ENCODE peak calls at places on chromosome 5, in seven cellular contexts. U, X, F, L, Q, T and S are unnamed samples. For H4K20me1, the result is how much of the 10 kb centered on the place peaks cover.

GRCh38 chr5:101942321-101942882 is 353.7 kb downstream of the SLCO4C1 start:
- DNase-seq in U (peak), Q (peak), L (peak), F (peak), X (peak), T (peak), S (peak)

GRCh38 chr5:93572773-93573626 is 8.0 kb downstream of the NR2F1-AS1 start:
- DNase-seq in F (peak), T (no peak), X (peak), U (peak), L (no peak), Q (no peak), S (peak)

GRCh38 chr5:9423611-9424010 is 122.3 kb downstream of the SEMA5A start:
- DNase-seq in U (no peak), Q (no peak), L (no peak), F (no peak), X (no peak), T (no peak), S (no peak)

GRCh38 chr5:34008721-34009120 is 871 bp upstream of the AMACR start:
- DNase-seq in Q (no peak), F (no peak), X (no peak), U (no peak), T (no peak), L (no peak), S (no peak)

GRCh38 chr5:58871648-58872242 is 288.9 kb downstream of the RAB3C start:
- DNase-seq in F (peak), Q (peak), U (no peak), L (peak), T (peak), X (peak), S (peak)

GRCh38 chr5:81420039-81420667 is 26.2 kb upstream of the ACOT12 start:
- DNase-seq in T (no peak), L (no peak), U (no peak), F (no peak), X (peak), Q (peak), S (no peak)

GRCh38 chr5:157323107-157323706 is 57.3 kb downstream of the CYFIP2 start:
- DNase-seq in F (peak), L (no peak), X (no peak), U (peak), T (peak), Q (no peak), S (no peak)

GRCh38 chr5:59065551-59065950 is 482.7 kb downstream of the RAB3C start:
- DNase-seq in Q (no peak), T (no peak), U (no peak), X (peak), L (no peak), F (no peak), S (no peak)

GRCh38 chr5:28748446-28748845 is 1710.1 kb upstream of the CDH9 start:
- DNase-seq in U (no peak), L (no peak), X (peak), T (no peak), Q (no peak), F (no peak), S (no peak)

GRCh38 chr5:145960166-145960565 is 23.8 kb downstream of the SH3RF2 start:
- DNase-seq in X (no peak), T (no peak), Q (no peak), L (no peak), F (no peak), U (no peak), S (no peak)

GRCh38 chr5:112228672-112229071 is 190.4 kb downstream of the EPB41L4A start:
- DNase-seq in F (peak), T (no peak), Q (peak), X (peak), U (peak), L (no peak), S (no peak)

GRCh38 chr5:458547-459353 is 15.8 kb downstream of the EXOC3 start:
- DNase-seq in Q (peak), F (no peak), U (peak), L (no peak), T (no peak), X (peak), S (no peak)

GRCh38 chr5:139650689-139651501 is 2.7 kb downstream of the CXXC5 start:
- DNase-seq in F (peak), X (no peak), U (peak), L (no peak), T (peak), Q (no peak), S (peak)

GRCh38 chr5:159456722-159457462 is 126.6 kb upstream of the IL12B start:
- DNase-seq in F (no peak), X (peak), T (no peak), L (no peak), U (no peak), Q (no peak), S (no peak)

GRCh38 chr5:114360816-114361723 is 800 bp upstream of the KCNN2 start:
- DNase-seq in L (no peak), U (peak), F (peak), X (no peak), Q (no peak), T (peak), S (peak)

GRCh38 chr5:2185646-2186471 is 303.1 kb upstream of the IRX4 start:
- DNase-seq in L (no peak), T (no peak), Q (no peak), U (no peak), F (no peak), X (no peak), S (no peak)

GRCh38 chr5:1418921-1419280 is 26.3 kb downstream of the SLC6A3 start:
- DNase-seq in L (no peak), U (no peak), X (no peak), Q (no peak), F (no peak), T (no peak), S (no peak)

GRCh38 chr5:179142434-179143198 is 82.4 kb downstream of the ZNF354C start:
- DNase-seq in T (peak), U (no peak), F (no peak), X (peak), Q (no peak), L (no peak), S (no peak)

GRCh38 chr5:139955616-139956283 is 87.3 kb downstream of the NRG2 start:
- DNase-seq in L (no peak), X (no peak), U (peak), T (no peak), F (peak), Q (no peak), S (peak)

GRCh38 chr5:124783285-124783684 is 36.8 kb upstream of the ZNF608 start:
- DNase-seq in F (no peak), X (no peak), U (no peak), T (no peak), L (no peak), Q (no peak), S (no peak)

GRCh38 chr5:16489322-16489791 is 23.8 kb upstream of the ZNF622 start:
- DNase-seq in T (peak), F (peak), U (no peak), X (peak), L (peak), Q (peak), S (peak)

GRCh38 chr5:163757344-163757743 is 251.9 kb downstream of the MAT2B start:
- DNase-seq in U (no peak), T (no peak), Q (no peak), X (peak), F (no peak), L (no peak), S (no peak)

GRCh38 chr5:140978260-140978659 is 12.0 kb downstream of the PCDHAC2 start:
- DNase-seq in L (no peak), F (no peak), X (no peak), Q (peak), T (peak), U (no peak), S (no peak)

GRCh38 chr5:1745190-1745805 is 54.3 kb downstream of the MRPL36 start:
- DNase-seq in L (no peak), X (no peak), T (no peak), Q (no peak), U (peak), F (no peak), S (no peak)

GRCh38 chr5:69503144-69503488 is 10.5 kb downstream of the OCLN start:
- DNase-seq in T (no peak), Q (no peak), F (no peak), L (no peak), X (no peak), U (no peak), S (no peak)

GRCh38 chr5:57780306-57780958 is 297.8 kb upstream of the ACTBL2 start:
- DNase-seq in U (peak), Q (peak), X (peak), F (peak), L (no peak), T (no peak), S (no peak)

GRCh38 chr5:43063731-43064171 is 23.6 kb upstream of the ANXA2R start:
- DNase-seq in F (peak), U (peak), Q (peak), X (no peak), T (no peak), L (no peak), S (no peak)

GRCh38 chr5:59188415-59189225 is 605.7 kb downstream of the RAB3C start:
- DNase-seq in U (peak), L (peak), X (peak), Q (peak), F (peak), T (peak), S (peak)

GRCh38 chr5:51632794-51633193 is 249.5 kb downstream of the ISL1 start:
- DNase-seq in T (no peak), X (peak), Q (peak), F (no peak), L (no peak), U (no peak), S (no peak)

GRCh38 chr5:123344819-123345426 is 78.3 kb downstream of the CEP120 start:
- DNase-seq in F (peak), U (no peak), X (peak), L (peak), Q (peak), T (peak), S (peak)

GRCh38 chr5:58933891-58934628 is 351.2 kb downstream of the RAB3C start:
- DNase-seq in L (no peak), F (no peak), X (no peak), U (no peak), Q (peak), T (no peak), S (no peak)

GRCh38 chr5:32319392-32319791 is 6.7 kb upstream of the MTMR12 start:
- DNase-seq in L (no peak), Q (no peak), U (peak), T (no peak), X (no peak), F (peak), S (peak)

GRCh38 chr5:117594165-117594564 is 1019.5 kb upstream of the SEMA6A start:
- DNase-seq in L (no peak), X (no peak), Q (no peak), U (no peak), F (no peak), T (no peak), S (peak)

GRCh38 chr5:4553130-4553529 is 587.0 kb upstream of the ADAMTS16 start:
- DNase-seq in X (no peak), T (no peak), L (no peak), Q (no peak), F (no peak), U (no peak), S (no peak)

GRCh38 chr5:72842816-72843215 is 26.4 kb downstream of the TNPO1 start:
- DNase-seq in U (no peak), Q (peak), L (peak), T (no peak), X (peak), F (peak), S (no peak)

GRCh38 chr5:168585119-168585912 is 6.1 kb upstream of the PANK3 start:
- DNase-seq in L (no peak), X (no peak), T (peak), Q (no peak), U (no peak), F (no peak), S (no peak)

GRCh38 chr5:143397302-143398052 is 6.0 kb downstream of the NR3C1 start:
- DNase-seq in T (no peak), U (no peak), X (no peak), Q (peak), L (no peak), F (no peak), S (no peak)
- H4K20me1 ChIP-seq in T (half or more), U (under half), X (under half), Q (under half), L (half or more), F (under half), S (under half)

DNA sequence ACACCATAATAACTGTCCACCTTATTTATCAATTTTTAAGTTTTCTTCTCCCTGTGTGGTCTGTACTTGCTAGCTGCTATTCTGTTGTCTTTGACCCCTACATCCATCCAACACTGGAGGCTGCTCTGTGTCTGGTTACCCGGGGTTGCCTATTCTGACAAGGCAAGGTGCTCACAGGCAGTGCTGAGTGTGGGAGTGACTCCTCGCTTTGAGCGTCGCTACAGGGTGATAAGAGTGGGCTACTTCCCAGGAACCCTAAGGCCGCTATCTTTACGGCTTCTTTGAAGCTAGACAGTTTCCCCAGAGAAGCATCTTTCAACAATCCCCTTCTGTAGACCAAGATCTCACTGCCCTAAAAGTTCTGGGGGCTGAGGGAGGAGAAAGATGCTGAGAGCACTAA is 35.3 kb downstream of the NSUN2 start:
- DNase-seq in T (no peak), X (no peak), U (no peak), L (no peak), F (no peak), Q (no peak), S (no peak)
- H3K27ac ChIP-seq in T (no peak), X (no peak), U (no peak), L (no peak), F (no peak), Q (no peak), S (no peak)

GRCh38 chr5:177489119-177489716 is 8.2 kb downstream of the PDLIM7 start:
- DNase-seq in L (peak), F (peak), Q (no peak), T (peak), X (no peak), U (peak), S (peak)
- H4K20me1 ChIP-seq in L (under half), F (under half), Q (under half), T (half or more), X (under half), U (under half), S (half or more)

GRCh38 chr5:172740483-172741205 is 30.4 kb downstream of the DUSP1 start:
- DNase-seq in X (peak), Q (no peak), F (no peak), L (no peak), U (no peak), T (no peak), S (no peak)

GRCh38 chr5:172739385-172739784 is 31.6 kb downstream of the DUSP1 start:
- DNase-seq in F (no peak), X (no peak), Q (no peak), L (no peak), U (no peak), T (no peak), S (no peak)

GRCh38 chr5:172743112-172743959 is 27.7 kb downstream of the DUSP1 start:
- DNase-seq in T (no peak), U (no peak), F (no peak), L (no peak), X (no peak), Q (peak), S (no peak)

GRCh38 chr5:172744106-172745104 is 26.6 kb downstream of the DUSP1 start:
- DNase-seq in L (no peak), F (no peak), X (no peak), U (no peak), T (no peak), Q (no peak), S (no peak)

GRCh38 chr5:172741206-172741582 is 29.8 kb downstream of the DUSP1 start:
- DNase-seq in X (no peak), L (no peak), U (no peak), T (no peak), F (no peak), Q (no peak), S (no peak)
- H3K27ac ChIP-seq in X (peak), L (no peak), U (no peak), T (no peak), F (no peak), Q (no peak), S (no peak)

DNA sequence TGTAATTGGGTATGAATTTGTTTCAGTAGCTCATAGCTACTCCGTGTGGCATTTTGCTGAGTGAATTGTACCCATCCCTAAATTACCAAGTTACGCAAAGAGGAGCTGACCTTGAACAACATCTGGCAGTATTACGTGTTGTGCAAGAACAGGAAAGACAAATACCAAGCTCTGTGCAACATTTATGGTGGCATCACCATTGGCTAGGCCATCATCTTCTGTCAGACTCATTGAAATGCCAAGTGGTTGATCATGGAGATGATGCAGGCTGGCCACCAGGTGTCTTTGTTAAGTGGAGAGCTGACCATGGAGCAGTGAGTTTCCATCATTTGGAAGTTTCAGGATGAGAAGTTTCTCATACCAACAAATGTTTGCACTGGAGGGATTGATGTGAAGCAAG is 15.0 kb downstream of the ZSWIM6 start:
- DNase-seq in X (no peak), F (no peak), Q (no peak), T (no peak), L (no peak), U (no peak), S (no peak)
- H4K20me1 ChIP-seq in X (under half), F (under half), Q (under half), T (half or more), L (under half), U (under half), S (half or more)

DNA sequence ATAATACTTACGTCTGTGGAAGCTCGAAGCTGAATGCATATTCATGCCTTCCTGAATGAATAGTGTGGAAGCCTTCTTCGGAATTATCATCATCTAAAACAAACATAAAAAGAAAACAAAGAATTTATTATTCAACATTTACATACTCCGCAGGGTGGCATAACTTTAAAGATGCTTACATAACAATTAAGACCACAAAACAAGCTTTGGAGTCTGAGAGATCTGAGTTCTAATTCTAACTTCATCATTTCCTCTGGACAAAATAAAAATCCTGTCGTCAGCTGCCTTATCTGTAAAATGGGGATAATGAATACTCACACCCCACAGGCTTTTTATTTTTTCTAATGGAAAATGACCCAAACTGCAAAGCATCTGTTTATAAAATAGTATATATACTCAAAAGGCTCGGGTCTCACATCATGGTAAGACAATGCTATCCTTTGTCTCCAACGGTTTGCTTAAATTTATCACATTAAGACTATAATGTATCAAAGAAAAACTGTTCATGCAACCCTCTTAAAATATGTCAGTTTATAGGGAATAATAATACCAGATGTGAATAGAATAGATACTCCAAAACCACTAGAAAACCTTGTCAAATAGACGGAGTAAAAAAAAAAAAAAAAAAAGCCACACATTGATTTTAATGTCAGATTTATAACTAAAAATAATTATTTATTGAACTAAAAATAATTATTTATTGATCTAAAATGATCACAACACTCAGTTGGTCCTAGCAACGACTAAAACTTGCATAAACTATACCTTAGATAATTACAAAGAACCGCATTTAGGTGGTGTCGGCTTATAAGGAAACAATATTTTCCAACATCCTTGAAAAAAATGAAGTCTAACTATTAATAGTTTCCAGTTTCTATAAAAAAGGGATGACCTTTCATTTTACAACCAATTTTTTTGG is 4.2 kb downstream of the ARRDC3 start:
- DNase-seq in X (no peak), Q (peak), L (peak), U (no peak), T (no peak), F (peak), S (no peak)
- H3K27ac ChIP-seq in X (peak), Q (peak), L (peak), U (peak), T (peak), F (peak), S (peak)

DNA sequence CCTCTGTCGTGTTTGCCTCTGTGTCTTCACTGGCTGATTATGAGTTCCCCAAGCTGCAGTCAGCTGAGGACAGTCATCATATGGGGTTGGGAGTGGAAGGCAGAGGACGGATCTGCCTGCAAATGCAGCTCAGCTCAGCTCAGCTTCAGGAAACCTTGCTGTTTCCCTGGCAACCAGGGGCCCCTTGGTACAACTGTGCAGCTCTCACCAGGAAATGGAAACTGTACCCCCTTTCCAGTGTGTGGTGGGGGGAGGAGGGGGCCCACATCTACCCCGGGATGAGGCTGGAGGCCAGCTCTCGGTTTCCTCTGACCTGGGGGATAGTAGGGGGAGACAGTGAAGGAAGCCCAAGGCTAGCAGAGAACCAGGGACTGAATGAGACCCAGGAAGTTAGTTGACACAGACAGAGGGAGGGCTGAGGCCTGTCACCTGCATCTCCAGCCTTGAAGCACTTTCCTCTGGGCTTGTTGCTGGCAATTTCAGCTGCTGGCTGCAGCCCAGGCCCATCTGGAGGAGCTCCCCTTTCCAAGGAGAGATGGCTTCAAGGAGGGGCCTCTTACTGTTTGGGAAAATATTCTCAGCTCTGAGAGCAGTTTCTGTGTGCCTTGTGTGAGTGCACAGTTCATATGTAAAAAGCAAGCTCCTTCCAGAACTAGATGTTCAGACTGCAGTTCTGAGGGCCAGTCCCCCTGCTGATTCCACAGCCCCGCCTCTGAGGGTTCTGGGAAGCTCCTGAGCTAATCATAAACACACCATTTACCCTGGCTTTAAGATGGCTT is 6.9 kb downstream of the ANXA6 start:
- DNase-seq in X (peak), T (peak), F (no peak), Q (peak), L (peak), U (no peak), S (peak)
- H4K20me1 ChIP-seq in X (under half), T (under half), F (under half), Q (under half), L (under half), U (under half), S (under half)